ENCODE peak calls at places on chromosomes 7 and 10, in five cellular contexts. One of them, this sample, is unnamed.

GRCh38 chr10:24952146-24952700 is at the start of gene PRTFDC1:
- DNase-seq in A549: peak; percentile 48
- DNase-seq in foreskin fibroblast: no peak
- DNase-seq in tibial artery: peak; percentile 48
- DNase-seq in nephron progenitor cell: peak; percentile 30
- DNase-seq in this sample: peak; percentile 56

GRCh38 chr10:118032564-118032963 is 14.2 kb downstream of the RAB11FIP2 start:
- DNase-seq in A549: no peak
- DNase-seq in foreskin fibroblast: no peak
- DNase-seq in tibial artery: no peak
- DNase-seq in nephron progenitor cell: no peak
- DNase-seq in this sample: no peak

GRCh38 chr7:87702326-87702725 is 74.1 kb downstream of the RUNDC3B start:
- DNase-seq in A549: no peak
- DNase-seq in foreskin fibroblast: peak; percentile 10
- DNase-seq in tibial artery: no peak
- DNase-seq in nephron progenitor cell: no peak
- DNase-seq in this sample: no peak

GRCh38 chr7:155369-156000 is 36.9 kb upstream of the FAM20C start:
- DNase-seq in A549: no peak
- DNase-seq in foreskin fibroblast: no peak
- DNase-seq in tibial artery: no peak
- DNase-seq in nephron progenitor cell: no peak
- DNase-seq in this sample: no peak

GRCh38 chr7:78221961-78222751 is 423.6 kb downstream of the PHTF2 start:
- DNase-seq in A549: no peak
- DNase-seq in foreskin fibroblast: peak; percentile 35
- DNase-seq in tibial artery: no peak
- DNase-seq in nephron progenitor cell: no peak
- DNase-seq in this sample: no peak

GRCh38 chr10:18264466-18264865 is 124.2 kb downstream of the CACNB2 start:
- DNase-seq in A549: no peak
- DNase-seq in foreskin fibroblast: no peak
- DNase-seq in tibial artery: no peak
- DNase-seq in nephron progenitor cell: no peak
- DNase-seq in this sample: no peak

GRCh38 chr10:120833222-120833928 is 17.8 kb upstream of the WDR11 start:
- DNase-seq in A549: no peak
- DNase-seq in foreskin fibroblast: no peak
- DNase-seq in tibial artery: no peak
- DNase-seq in nephron progenitor cell: no peak
- DNase-seq in this sample: no peak

GRCh38 chr10:20839141-20839540 is 58.0 kb downstream of the NEBL start:
- DNase-seq in A549: no peak
- DNase-seq in foreskin fibroblast: peak; percentile 23
- DNase-seq in tibial artery: no peak
- DNase-seq in nephron progenitor cell: no peak
- DNase-seq in this sample: no peak

GRCh38 chr10:114507449-114507848 is 103.1 kb upstream of the AFAP1L2 start:
- DNase-seq in A549: peak; percentile 48
- DNase-seq in foreskin fibroblast: no peak
- DNase-seq in tibial artery: no peak
- DNase-seq in nephron progenitor cell: no peak
- DNase-seq in this sample: no peak

GRCh38 chr10:46520381-46520780 is 36.1 kb downstream of the GPRIN2 start:
- DNase-seq in A549: no peak
- DNase-seq in foreskin fibroblast: no peak
- DNase-seq in tibial artery: peak; percentile 17
- DNase-seq in nephron progenitor cell: peak; percentile 1
- DNase-seq in this sample: no peak

GRCh38 chr7:35241884-35242283 is 12.0 kb downstream of the TBX20 start:
- DNase-seq in A549: no peak
- DNase-seq in foreskin fibroblast: no peak
- DNase-seq in tibial artery: no peak
- DNase-seq in nephron progenitor cell: no peak
- DNase-seq in this sample: no peak
- TF ChIP-seq CTCF in A549: no peak
- TF ChIP-seq CTCF in foreskin fibroblast: peak; percentile 16
- TF ChIP-seq CTCF in tibial artery: no peak
- TF ChIP-seq CTCF in nephron progenitor cell: no peak
- TF ChIP-seq CTCF in this sample: no peak

GRCh38 chr10:70350501-70350900 is 31.9 kb downstream of the LRRC20 start:
- DNase-seq in A549: no peak
- DNase-seq in foreskin fibroblast: no peak
- DNase-seq in tibial artery: no peak
- DNase-seq in nephron progenitor cell: no peak
- DNase-seq in this sample: no peak

GRCh38 chr10:70346155-70346554 is 36.3 kb downstream of the LRRC20 start:
- DNase-seq in A549: no peak
- DNase-seq in foreskin fibroblast: no peak
- DNase-seq in tibial artery: no peak
- DNase-seq in nephron progenitor cell: no peak
- DNase-seq in this sample: no peak

GRCh38 chr10:70344144-70344543 is 38.3 kb downstream of the LRRC20 start:
- DNase-seq in A549: no peak
- DNase-seq in foreskin fibroblast: no peak
- DNase-seq in tibial artery: no peak
- DNase-seq in nephron progenitor cell: no peak
- DNase-seq in this sample: no peak

GRCh38 chr10:70347321-70347720 is 35.1 kb downstream of the LRRC20 start:
- DNase-seq in A549: no peak
- DNase-seq in foreskin fibroblast: no peak
- DNase-seq in tibial artery: no peak
- DNase-seq in nephron progenitor cell: no peak
- DNase-seq in this sample: no peak

GRCh38 chr10:70348228-70348850 is 34.1 kb downstream of the LRRC20 start:
- DNase-seq in A549: peak; percentile 17
- DNase-seq in foreskin fibroblast: no peak
- DNase-seq in tibial artery: no peak
- DNase-seq in nephron progenitor cell: peak; percentile 40
- DNase-seq in this sample: no peak
- TF ChIP-seq CTCF in A549: peak; percentile 37
- TF ChIP-seq CTCF in foreskin fibroblast: peak; percentile 48
- TF ChIP-seq CTCF in tibial artery: peak; percentile 34
- TF ChIP-seq CTCF in nephron progenitor cell: peak; percentile 53
- TF ChIP-seq CTCF in this sample: peak; percentile 60

DNA sequence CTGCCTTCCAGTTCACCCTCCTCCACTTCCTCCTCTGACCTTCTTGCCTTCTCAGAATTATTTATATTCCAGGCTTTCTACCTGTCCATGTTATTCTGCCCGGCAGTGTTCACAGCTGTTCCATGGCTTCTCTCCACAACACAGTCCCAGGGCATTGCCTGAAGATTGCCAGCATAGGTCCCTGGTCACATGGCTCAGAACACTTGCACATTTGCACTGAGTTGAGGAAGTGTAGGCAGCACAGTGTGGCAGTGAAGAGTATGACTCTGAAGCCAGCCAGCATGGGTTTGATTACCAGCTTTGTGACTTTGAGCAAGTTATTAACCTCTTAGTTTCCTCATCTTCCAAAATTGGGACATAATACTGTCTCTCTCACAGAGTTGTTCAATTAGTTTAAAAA is 73.2 kb upstream of the NEUROD6 start:
- DNase-seq in A549: no peak
- DNase-seq in foreskin fibroblast: no peak
- DNase-seq in tibial artery: no peak
- DNase-seq in nephron progenitor cell: no peak
- DNase-seq in this sample: no peak
- TF ChIP-seq CTCF in A549: no peak
- TF ChIP-seq CTCF in foreskin fibroblast: no peak
- TF ChIP-seq CTCF in tibial artery: no peak
- TF ChIP-seq CTCF in nephron progenitor cell: no peak
- TF ChIP-seq CTCF in this sample: no peak

DNA sequence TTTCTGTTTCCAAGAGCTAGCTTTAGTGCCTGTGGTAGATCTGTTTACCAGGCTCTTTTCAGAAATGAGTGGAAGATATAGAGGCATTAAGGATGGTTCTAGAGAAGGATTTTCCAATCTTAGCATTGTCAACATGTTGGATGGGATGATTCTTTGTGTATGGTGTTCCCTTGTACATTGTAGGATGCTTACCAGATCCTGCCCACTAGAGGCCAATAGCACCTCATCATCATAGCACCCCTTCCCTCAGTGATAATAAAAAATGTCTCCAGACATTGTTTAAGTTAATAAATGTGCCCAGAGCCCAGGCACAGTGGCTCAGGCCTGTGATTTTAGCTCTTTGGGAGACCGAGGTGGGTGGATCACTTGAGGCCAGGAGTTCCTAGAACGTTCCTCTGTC is 121.2 kb downstream of the ANKRD30A start:
- DNase-seq in A549: no peak
- DNase-seq in foreskin fibroblast: no peak
- DNase-seq in tibial artery: no peak
- DNase-seq in nephron progenitor cell: no peak
- DNase-seq in this sample: no peak
- TF ChIP-seq CTCF in A549: no peak
- TF ChIP-seq CTCF in foreskin fibroblast: no peak
- TF ChIP-seq CTCF in tibial artery: no peak
- TF ChIP-seq CTCF in nephron progenitor cell: no peak
- TF ChIP-seq CTCF in this sample: no peak

GRCh38 chr7:117333168-117333567 is 10.3 kb upstream of the WNT2 start:
- DNase-seq in A549: no peak
- DNase-seq in foreskin fibroblast: no peak
- DNase-seq in tibial artery: no peak
- DNase-seq in nephron progenitor cell: no peak
- DNase-seq in this sample: no peak
- TF ChIP-seq CTCF in A549: no peak
- TF ChIP-seq CTCF in foreskin fibroblast: no peak
- TF ChIP-seq CTCF in tibial artery: no peak
- TF ChIP-seq CTCF in nephron progenitor cell: no peak
- TF ChIP-seq CTCF in this sample: no peak

GRCh38 chr7:142960955-142961512 is 1.1 kb downstream of the KEL start:
- DNase-seq in A549: no peak
- DNase-seq in foreskin fibroblast: no peak
- DNase-seq in tibial artery: no peak
- DNase-seq in nephron progenitor cell: no peak
- DNase-seq in this sample: no peak
- TF ChIP-seq CTCF in A549: no peak
- TF ChIP-seq CTCF in foreskin fibroblast: no peak
- TF ChIP-seq CTCF in tibial artery: no peak
- TF ChIP-seq CTCF in nephron progenitor cell: no peak
- TF ChIP-seq CTCF in this sample: no peak

GRCh38 chr10:22259280-22259679 is 41.5 kb upstream of the EBLN1 start:
- DNase-seq in A549: peak; percentile 27
- DNase-seq in foreskin fibroblast: no peak
- DNase-seq in tibial artery: no peak
- DNase-seq in nephron progenitor cell: no peak
- DNase-seq in this sample: no peak
- TF ChIP-seq CTCF in A549: no peak
- TF ChIP-seq CTCF in foreskin fibroblast: no peak
- TF ChIP-seq CTCF in tibial artery: no peak
- TF ChIP-seq CTCF in nephron progenitor cell: no peak
- TF ChIP-seq CTCF in this sample: peak; percentile 15

DNA sequence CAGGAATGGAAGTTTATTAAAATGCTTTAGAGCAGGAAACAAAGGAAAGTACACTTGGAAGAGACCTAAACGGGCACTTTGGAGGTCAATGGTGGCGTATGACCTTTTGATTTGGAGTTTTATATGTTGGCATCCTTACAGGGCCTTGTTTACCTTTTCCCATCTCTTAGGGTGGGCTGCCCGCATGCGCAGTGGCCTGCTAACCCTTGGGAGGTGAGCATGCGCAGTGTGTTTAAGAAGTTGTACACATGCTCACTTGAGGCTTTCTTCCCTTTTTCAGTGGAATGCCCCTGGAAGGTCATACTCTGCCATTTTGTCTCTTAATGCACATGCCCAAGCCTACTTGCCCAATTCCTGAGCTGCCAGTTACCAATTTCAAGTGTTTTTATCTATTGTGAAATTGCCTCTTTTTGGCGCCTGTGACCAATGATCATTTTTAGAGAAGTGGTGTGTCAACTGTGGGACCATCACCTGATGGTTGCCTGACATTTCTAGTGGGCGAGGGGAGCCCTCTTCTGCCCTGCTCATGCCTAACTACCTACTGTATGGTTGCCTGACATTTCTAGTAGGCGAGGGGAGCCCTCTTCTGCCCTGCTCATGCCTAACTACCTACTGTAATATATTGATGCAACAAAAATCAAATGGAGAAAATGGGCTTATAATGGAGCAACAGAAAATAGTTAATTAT is 138.0 kb downstream of the PPP1R9A start:
- DNase-seq in A549: peak; percentile 50
- DNase-seq in foreskin fibroblast: peak; percentile 10
- DNase-seq in tibial artery: no peak
- DNase-seq in nephron progenitor cell: no peak
- DNase-seq in this sample: no peak
- TF ChIP-seq CTCF in A549: peak; percentile 48
- TF ChIP-seq CTCF in foreskin fibroblast: no peak
- TF ChIP-seq CTCF in tibial artery: no peak
- TF ChIP-seq CTCF in nephron progenitor cell: no peak
- TF ChIP-seq CTCF in this sample: no peak